ENCODE peak calls at places on chromosomes 3 and 15, in six cellular contexts. P, W, L, N, Z and T are unnamed samples.

GRCh38 chr3:115845986-115846385 is 222.7 kb downstream of the GAP43 start:
- DNase-seq in W (no peak), P (no peak), N (no peak), Z (no peak), L (no peak), T (no peak)

GRCh38 chr15:43889072-43889471 is 62.3 kb downstream of the WDR76 start:
- DNase-seq in W (no peak), Z (no peak), L (no peak), P (no peak), N (no peak), T (peak)

GRCh38 chr15:93366387-93367100 is 277.5 kb upstream of the RGMA start:
- DNase-seq in Z (no peak), P (no peak), N (no peak), W (no peak), L (no peak), T (no peak)

GRCh38 chr3:179147571-179148445 is at the start of gene PIK3CA:
- DNase-seq in P (peak), N (peak), W (peak), Z (peak), L (peak), T (peak)

GRCh38 chr15:60005352-60006202 is 1.5 kb downstream of the FOXB1 start:
- DNase-seq in W (no peak), N (no peak), L (no peak), Z (no peak), P (no peak), T (no peak)

GRCh38 chr3:38580450-38581382 is 68.8 kb downstream of the SCN5A start:
- DNase-seq in Z (no peak), P (no peak), W (no peak), L (no peak), N (no peak), T (no peak)

GRCh38 chr15:91790826-91791225 is 62.7 kb upstream of the SLCO3A1 start:
- DNase-seq in Z (no peak), N (no peak), W (no peak), L (no peak), P (no peak), T (no peak)

GRCh38 chr3:3196148-3196861 is 16.8 kb upstream of the CRBN start:
- DNase-seq in N (no peak), L (peak), W (no peak), Z (no peak), P (peak), T (peak)

GRCh38 chr15:80870893-80871292 is 91.7 kb downstream of the CEMIP start:
- DNase-seq in W (no peak), P (no peak), N (no peak), Z (no peak), L (no peak), T (no peak)

GRCh38 chr15:98713585-98714001 is 65.3 kb downstream of the IGF1R start:
- DNase-seq in W (no peak), Z (no peak), P (peak), N (no peak), L (no peak), T (no peak)

GRCh38 chr3:13703071-13703470 is 154.1 kb downstream of the FBLN2 start:
- DNase-seq in L (no peak), N (no peak), W (no peak), Z (no peak), P (no peak), T (no peak)